ENCODE peak calls at places on chromosome 4, in five cellular contexts. L is brain pericyte, T is GM12865, Y is posterior cingulate gyrus, X is stromal cell of bone marrow. B is an unnamed sample.

GRCh38 chr4:95248713-95249401 is 299.9 kb downstream of the UNC5C start:
- DNase-seq in T (no peak), X (no peak), Y (no peak), L (no peak), B (no peak)

GRCh38 chr4:125390126-125390525 is 75.4 kb downstream of the FAT4 start:
- DNase-seq in Y (no peak), L (no peak), T (no peak), X (peak), B (no peak)

GRCh38 chr4:98568896-98569663 is 89.3 kb downstream of the TSPAN5 start:
- DNase-seq in X (no peak), L (peak), T (no peak), Y (no peak), B (no peak)

GRCh38 chr4:75639124-75639695 is 8.9 kb upstream of the CDKL2 start:
- DNase-seq in T (no peak), X (no peak), Y (no peak), L (no peak), B (no peak)

GRCh38 chr4:138115053-138115452 is 127.1 kb downstream of the SLC7A11 start:
- DNase-seq in X (no peak), L (no peak), Y (no peak), T (no peak), B (no peak)

GRCh38 chr4:188484256-188484655 is 345.0 kb downstream of the TRIML1 start:
- DNase-seq in Y (no peak), L (no peak), X (no peak), T (no peak), B (no peak)

GRCh38 chr4:183721207-183722081 is 62.4 kb downstream of the TRAPPC11 start:
- DNase-seq in T (peak), L (no peak), Y (no peak), X (no peak), B (no peak)

GRCh38 chr4:32488690-32489089 is 1768.5 kb downstream of the PCDH7 start:
- DNase-seq in T (no peak), X (no peak), L (no peak), Y (no peak), B (no peak)

GRCh38 chr4:6939761-6940743 is 30.4 kb downstream of the TBC1D14 start:
- DNase-seq in X (peak), Y (no peak), T (peak), L (no peak), B (no peak)

GRCh38 chr4:109861271-109861670 is 13.4 kb downstream of the LRIT3 start:
- DNase-seq in T (no peak), Y (no peak), X (no peak), L (no peak), B (no peak)

GRCh38 chr4:10917475-10918103 is 233.0 kb upstream of the CLNK start:
- DNase-seq in X (no peak), T (no peak), Y (no peak), L (peak), B (no peak)

GRCh38 chr4:175459571-175459970 is 352.5 kb downstream of the GPM6A start:
- DNase-seq in L (no peak), T (no peak), Y (no peak), X (no peak), B (no peak)

GRCh38 chr4:116055857-116056827 is 942.7 kb upstream of the NDST4 start:
- DNase-seq in T (peak), Y (no peak), X (no peak), L (no peak), B (no peak)

GRCh38 chr4:6463311-6464289 is 8.8 kb downstream of the PPP2R2C start:
- DNase-seq in T (no peak), Y (peak), L (no peak), X (no peak), B (no peak)

GRCh38 chr4:4666693-4667642 is 125.1 kb upstream of the STX18 start:
- DNase-seq in L (no peak), T (no peak), Y (no peak), X (no peak), B (no peak)

GRCh38 chr4:25098964-25099843 is 61.0 kb downstream of the SEPSECS start:
- DNase-seq in Y (no peak), L (no peak), T (no peak), X (peak), B (no peak)

GRCh38 chr4:141099326-141099725 is 33.9 kb downstream of the RNF150 start:
- DNase-seq in Y (no peak), T (no peak), X (peak), L (no peak), B (no peak)

GRCh38 chr4:2793920-2794706 is 1.2 kb downstream of the SH3BP2 start:
- DNase-seq in T (peak), X (no peak), Y (no peak), L (no peak), B (no peak)

GRCh38 chr4:184383497-184384055 is 90.8 kb downstream of the IRF2 start:
- DNase-seq in T (no peak), Y (no peak), L (peak), X (peak), B (no peak)

GRCh38 chr4:71862315-71862714 is 78.4 kb upstream of the GC start:
- DNase-seq in L (no peak), T (no peak), X (no peak), Y (no peak), B (no peak)

GRCh38 chr4:126061655-126062054 is 746.9 kb downstream of the FAT4 start:
- DNase-seq in X (no peak), Y (no peak), T (no peak), L (no peak), B (no peak)

GRCh38 chr4:76714226-76714625 is 183.7 kb downstream of the SOWAHB start:
- DNase-seq in Y (no peak), X (no peak), L (no peak), T (no peak), B (no peak)

GRCh38 chr4:120765271-120765985 is 157.1 kb downstream of the PRDM5 start:
- DNase-seq in T (peak), X (no peak), L (no peak), Y (no peak), B (no peak)

GRCh38 chr4:76035799-76036389 is at the start of gene CXCL11:
- DNase-seq in T (no peak), X (no peak), Y (no peak), L (no peak), B (no peak)

GRCh38 chr4:61540944-61541343 is 340.8 kb downstream of the ADGRL3 start:
- DNase-seq in Y (no peak), T (no peak), L (no peak), X (no peak), B (no peak)

GRCh38 chr4:85708468-85708867 is 233.5 kb downstream of the ARHGAP24 start:
- DNase-seq in X (no peak), T (no peak), Y (no peak), L (no peak), B (no peak)

GRCh38 chr4:26815686-26816085 is 45.0 kb upstream of the STIM2 start:
- DNase-seq in T (no peak), X (no peak), L (no peak), Y (no peak), B (no peak)

GRCh38 chr4:8502371-8502770 is 61.8 kb downstream of the TRMT44 start:
- DNase-seq in X (no peak), T (no peak), Y (no peak), L (no peak), B (no peak)

GRCh38 chr4:108693211-108693610 is 42.8 kb downstream of the OSTC start:
- DNase-seq in L (no peak), X (no peak), Y (no peak), T (no peak), B (no peak)